ENCODE peak calls at places on chromosome 21, in six cellular contexts. Q is CD4-positive, CD25-positive, alpha-beta regulatory T cell; J is type B pancreatic cell; W is NCI-H1092; Z is left kidney; B is T-helper 17 cell. R is an unnamed sample.

GRCh38 chr21:20404915-20405314 is 593.3 kb upstream of the NCAM2 start:
- DNase-seq in Q (no peak), J (no peak), W (no peak), Z (no peak), B (no peak), R (no peak)

GRCh38 chr21:38869196-38869595 is 63.5 kb downstream of the ETS2 start:
- DNase-seq in Q (no peak), J (no peak), W (no peak), Z (no peak), B (no peak), R (no peak)

GRCh38 chr21:35850542-35851103 is 209.7 kb downstream of the SETD4 start:
- DNase-seq in Q (no peak), J (no peak), W (no peak), Z (no peak), B (no peak), R (no peak)

GRCh38 chr21:44414291-44415072 is 40.8 kb upstream of the LRRC3 start:
- DNase-seq in Q (no peak), J (peak; percentile 52), W (no peak), Z (no peak), B (no peak), R (no peak)

GRCh38 chr21:28871388-28872015 is 121.2 kb downstream of the LTN1 start:
- DNase-seq in Q (no peak), J (no peak), W (no peak), Z (no peak), B (no peak), R (no peak)

GRCh38 chr21:27681038-27681437 is 714.1 kb upstream of the ADAMTS5 start:
- DNase-seq in Q (no peak), J (no peak), W (no peak), Z (no peak), B (no peak), R (no peak)

GRCh38 chr21:37915941-37916794 is at the start of gene KCNJ6:
- DNase-seq in Q (no peak), J (peak; percentile 78), W (peak; percentile 75), Z (peak; percentile 91), B (no peak), R (peak; percentile 51)

GRCh38 chr21:36330904-36331303 is 10.9 kb downstream of the MORC3 start:
- DNase-seq in Q (peak; percentile 62), J (no peak), W (peak; percentile 7), Z (peak; percentile 69), B (no peak), R (no peak)

GRCh38 chr21:17491716-17492414 is 21.0 kb upstream of the CXADR start:
- DNase-seq in Q (no peak), J (no peak), W (no peak), Z (no peak), B (no peak), R (no peak)

GRCh38 chr21:28632718-28633408 is 359.8 kb downstream of the LTN1 start:
- DNase-seq in Q (no peak), J (no peak), W (no peak), Z (no peak), B (no peak), R (no peak)

GRCh38 chr21:18743523-18743922 is 339.9 kb upstream of the TMPRSS15 start:
- DNase-seq in Q (no peak), J (no peak), W (no peak), Z (no peak), B (no peak), R (no peak)